ENCODE peak calls at places on chromosomes 11 and 22, in four cellular contexts. S is activated B cell treated with CpG ODN at 0.5 μM for 24 hours, L is bronchial epithelial cell, W is osteocyte. N is an unnamed sample.

GRCh38 chr22:28123989-28124766 is 205.1 kb upstream of the PITPNB start:
- DNase-seq in S (no peak), L (peak), W (no peak), N (no peak)

GRCh38 chr22:32271389-32271788 is 16.2 kb upstream of the SLC5A4 start:
- DNase-seq in S (no peak), L (no peak), W (peak), N (no peak)

GRCh38 chr11:60119708-60120107 is 31.2 kb downstream of the MS4A2 start:
- DNase-seq in S (no peak), L (no peak), W (no peak), N (no peak)

GRCh38 chr11:46127150-46127638 is 5.9 kb upstream of the PHF21A start:
- DNase-seq in S (no peak), L (peak), W (no peak), N (peak)

GRCh38 chr11:132977746-132978145 is 554.6 kb downstream of the OPCML start:
- DNase-seq in S (no peak), L (no peak), W (no peak), N (no peak)

GRCh38 chr22:37675930-37676571 is 615 bp downstream of the LGALS1 start:
- DNase-seq in S (no peak), L (no peak), W (no peak), N (no peak)

GRCh38 chr22:23516304-23516703 is 63.8 kb downstream of the IGLL1 start:
- DNase-seq in S (no peak), L (no peak), W (no peak), N (no peak)

GRCh38 chr11:106286881-106287504 is 209.5 kb downstream of the AASDHPPT start:
- DNase-seq in S (no peak), L (no peak), W (no peak), N (no peak)

GRCh38 chr22:45518580-45518991 is 15.9 kb downstream of the FBLN1 start:
- DNase-seq in S (no peak), L (no peak), W (no peak), N (no peak)

GRCh38 chr22:33687464-33687863 is 232.8 kb downstream of the LARGE1 start:
- DNase-seq in S (no peak), L (no peak), W (no peak), N (no peak)

GRCh38 chr11:129695543-129696308 is 119.9 kb upstream of the TMEM45B start:
- DNase-seq in S (peak), L (peak), W (peak), N (no peak)
- TF ChIP-seq CTCF in S (no peak), L (peak), W (peak), N (peak)

DNA sequence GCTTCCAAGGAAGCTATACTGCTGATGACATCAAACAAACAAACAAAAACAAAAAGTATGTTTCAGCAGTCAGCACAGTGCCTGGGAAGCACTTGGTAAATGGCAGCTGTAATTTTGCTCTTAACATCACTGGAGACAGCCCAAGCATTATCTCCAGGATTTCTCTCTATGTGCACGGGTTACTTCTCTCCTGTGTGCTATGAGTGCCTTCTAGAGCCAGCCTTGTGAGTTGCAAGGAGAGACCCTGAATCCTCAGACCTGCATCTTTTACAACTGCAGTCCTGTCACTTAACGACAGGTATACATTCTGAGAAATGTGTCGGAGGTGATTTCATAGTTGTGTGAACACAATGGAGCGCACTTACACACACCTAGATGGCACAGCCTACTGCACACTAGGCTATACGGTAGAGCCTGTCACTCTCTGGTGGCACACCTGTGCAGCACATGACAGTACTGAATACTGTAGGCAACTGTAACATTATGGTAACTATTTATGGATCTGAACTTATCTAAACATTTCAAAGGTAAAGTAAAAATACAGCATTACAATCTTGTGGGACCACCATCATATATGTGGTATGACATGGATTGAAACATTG is 662.5 kb upstream of the B3GAT1 start:
- DNase-seq in S (no peak), L (peak), W (no peak), N (no peak)
- TF ChIP-seq CTCF in S (no peak), L (peak), W (peak), N (no peak)

GRCh38 chr11:62680825-62681240 is 2.0 kb upstream of the UBXN1 start:
- DNase-seq in S (no peak), L (peak), W (no peak), N (no peak)
- TF ChIP-seq CTCF in S (no peak), L (peak), W (peak), N (peak)

GRCh38 chr22:50244420-50245213 is at the start of gene TUBGCP6:
- DNase-seq in S (peak), L (peak), W (peak), N (peak)
- TF ChIP-seq CTCF in S (no peak), L (peak), W (peak), N (no peak)

GRCh38 chr11:2375341-2375853 is 1.7 kb upstream of the CD81 start:
- DNase-seq in S (no peak), L (no peak), W (no peak), N (peak)
- TF ChIP-seq CTCF in S (no peak), L (no peak), W (no peak), N (no peak)

GRCh38 chr22:19631899-19632670 is 82.2 kb upstream of the SEPTIN5 start:
- DNase-seq in S (no peak), L (peak), W (peak), N (no peak)

GRCh38 chr22:19629331-19629719 is 85.0 kb upstream of the SEPTIN5 start:
- DNase-seq in S (no peak), L (no peak), W (no peak), N (no peak)

GRCh38 chr22:19632671-19633148 is 81.6 kb upstream of the SEPTIN5 start:
- DNase-seq in S (no peak), L (peak), W (peak), N (no peak)

GRCh38 chr22:19629720-19630419 is 84.4 kb upstream of the SEPTIN5 start:
- DNase-seq in S (peak), L (peak), W (peak), N (peak)

GRCh38 chr22:19630614-19631013 is 83.7 kb upstream of the SEPTIN5 start:
- DNase-seq in S (no peak), L (no peak), W (no peak), N (no peak)
- TF ChIP-seq CTCF in S (no peak), L (no peak), W (no peak), N (no peak)

GRCh38 chr11:27717377-27717776 is 17.1 kb upstream of the BDNF start:
- DNase-seq in S (no peak), L (no peak), W (no peak), N (no peak)
- TF ChIP-seq CTCF in S (no peak), L (no peak), W (peak), N (no peak)

GRCh38 chr11:11265994-11266606 is 87.0 kb downstream of the CSNK2A3 start:
- DNase-seq in S (no peak), L (peak), W (no peak), N (no peak)
- TF ChIP-seq CTCF in S (no peak), L (peak), W (peak), N (peak)

GRCh38 chr22:20438678-20439492 is 1.3 kb upstream of the SCARF2 start:
- DNase-seq in S (no peak), L (no peak), W (no peak), N (no peak)
- TF ChIP-seq CTCF in S (no peak), L (peak), W (peak), N (no peak)

GRCh38 chr11:8964324-8965320 is at the start of gene TMEM9B:
- DNase-seq in S (peak), L (peak), W (peak), N (peak)
- TF ChIP-seq CTCF in S (no peak), L (no peak), W (no peak), N (no peak)